ENCODE peak calls at places on chromosomes 12 and 14, in nine cellular contexts. S is aorta; I is A549; B is cardiac muscle cell; R is NCI-H345; J is stimulated activated CD4-positive, alpha-beta T cell treated with anti-CD3 and anti-CD28 coated beads, Interleukin-4, amount 100 ng/mL, for 48 hours; T is HFFc6; L is fibroblast of the conjunctiva; P is T-helper 1 cell. C is an unnamed sample.

GRCh38 chr12:30813741-30814687 is 59.3 kb upstream of the CAPRIN2 start:
- DNase-seq in J (no peak), I (no peak), L (no peak), B (no peak), P (no peak), R (no peak), T (no peak), S (no peak), C (no peak)

GRCh38 chr14:23360496-23360895 is 4.5 kb downstream of the EFS start:
- DNase-seq in T (no peak), J (no peak), L (no peak), S (no peak), I (peak; percentile 35), R (no peak), B (no peak), P (no peak), C (peak; percentile 63)

GRCh38 chr14:35897616-35898111 is 71.5 kb downstream of the BRMS1L start:
- DNase-seq in S (no peak), J (no peak), R (peak; percentile 83), B (peak; percentile 3), T (no peak), P (no peak), I (no peak), L (no peak), C (no peak)

GRCh38 chr12:90858261-90858660 is 96.7 kb downstream of the CCER1 start:
- DNase-seq in S (no peak), L (no peak), R (peak; percentile 81), I (no peak), T (no peak), P (no peak), B (peak; percentile 80), J (no peak), C (no peak)

GRCh38 chr12:104460041-104460757 is 3.5 kb downstream of the CHST11 start:
- DNase-seq in I (no peak), S (no peak), R (no peak), P (no peak), J (no peak), L (no peak), T (no peak), B (no peak), C (no peak)

GRCh38 chr14:92470215-92470614 is 43.4 kb upstream of the RIN3 start:
- DNase-seq in P (no peak), I (no peak), T (peak; percentile 86), S (no peak), L (no peak), J (no peak), R (no peak), B (no peak), C (no peak)

GRCh38 chr12:63916561-63917476 is 72.3 kb downstream of the SRGAP1 start:
- DNase-seq in B (no peak), J (no peak), I (no peak), T (peak; percentile 18), S (no peak), R (no peak), P (no peak), L (no peak), C (no peak)

GRCh38 chr14:28321475-28322244 is 444.9 kb upstream of the FOXG1 start:
- DNase-seq in S (no peak), J (no peak), L (no peak), P (no peak), R (no peak), T (no peak), B (no peak), I (peak; percentile 2), C (no peak)

GRCh38 chr12:14843425-14843887 is at the start of gene ART4:
- DNase-seq in L (no peak), P (no peak), B (no peak), S (peak; percentile 59), T (no peak), J (no peak), I (no peak), R (no peak), C (peak; percentile 9)

GRCh38 chr12:104303538-104304151 is at the start of gene EID3:
- DNase-seq in J (peak; percentile 90), B (peak; percentile 73), L (peak; percentile 46), I (peak; percentile 53), P (peak; percentile 89), S (peak; percentile 95), T (peak; percentile 67), R (no peak), C (peak; percentile 80)

GRCh38 chr14:104550340-104550848 is 29.2 kb upstream of the C14orf180 start:
- DNase-seq in P (no peak), S (no peak), I (no peak), R (no peak), L (no peak), J (no peak), T (no peak), B (no peak), C (peak; percentile 19)

GRCh38 chr14:71183856-71184255 is 276.6 kb downstream of the PCNX1 start:
- DNase-seq in S (no peak), R (peak; percentile 75), J (no peak), I (no peak), P (no peak), T (no peak), L (no peak), B (peak; percentile 74), C (peak; percentile 47)

GRCh38 chr12:90978117-90978770 is 23.3 kb upstream of the CCER1 start:
- DNase-seq in T (peak; percentile 79), B (peak; percentile 68), R (peak; percentile 44), P (peak; percentile 5), J (no peak), I (peak; percentile 28), L (peak; percentile 76), S (no peak), C (peak; percentile 32)

GRCh38 chr12:130764475-130765185 is 48.5 kb upstream of the RIMBP2 start:
- DNase-seq in B (peak; percentile 31), J (peak; percentile 38), R (peak; percentile 31), I (peak; percentile 26), T (peak; percentile 67), L (no peak), P (peak; percentile 33), S (no peak), C (no peak)

GRCh38 chr12:53645191-53645590 is 19.0 kb upstream of the ATF7 start:
- DNase-seq in P (no peak), I (no peak), R (no peak), J (no peak), T (peak; percentile 71), S (no peak), L (no peak), B (no peak), C (no peak)

GRCh38 chr14:58280954-58281787 is 17.2 kb upstream of the ARID4A start:
- DNase-seq in I (peak; percentile 28), R (no peak), S (peak; percentile 56), B (no peak), J (no peak), P (peak; percentile 53), T (peak; percentile 97), L (peak; percentile 69), C (peak; percentile 33)

GRCh38 chr12:93461503-93461902 is 5.8 kb upstream of the MRPL42 start:
- DNase-seq in S (no peak), R (no peak), I (no peak), P (no peak), B (no peak), T (no peak), L (no peak), J (no peak), C (no peak)

GRCh38 chr14:100144996-100145646 is 14.3 kb downstream of the DEGS2 start:
- DNase-seq in R (no peak), I (no peak), S (no peak), B (no peak), L (no peak), T (no peak), P (no peak), J (no peak), C (no peak)

GRCh38 chr14:40218282-40218941 is 786.2 kb upstream of the FBXO33 start:
- DNase-seq in J (no peak), R (no peak), P (no peak), S (no peak), L (no peak), T (no peak), B (no peak), I (no peak), C (no peak)

GRCh38 chr14:95021588-95021987 is 135.7 kb downstream of the DICER1 start:
- DNase-seq in J (no peak), L (no peak), T (no peak), R (no peak), P (no peak), I (no peak), S (no peak), B (no peak), C (no peak)

GRCh38 chr12:16605666-16606116 is 271 bp downstream of the LMO3 start:
- DNase-seq in L (no peak), R (peak; percentile 87), P (peak; percentile 0), B (peak; percentile 34), J (no peak), T (peak; percentile 7), S (no peak), I (no peak), C (peak; percentile 20)

GRCh38 chr12:117524806-117525205 is 163.4 kb upstream of the NOS1 start:
- DNase-seq in S (no peak), R (no peak), T (no peak), L (no peak), B (no peak), J (no peak), P (no peak), I (no peak), C (no peak)

GRCh38 chr12:58639323-58639934 is 280.9 kb downstream of the LRIG3 start:
- DNase-seq in R (peak; percentile 10), S (no peak), J (no peak), L (no peak), B (no peak), P (no peak), I (no peak), T (peak; percentile 46), C (no peak)

GRCh38 chr12:79658221-79658620 is 32.5 kb downstream of the PAWR start:
- DNase-seq in B (no peak), J (no peak), T (peak; percentile 17), L (peak; percentile 20), R (no peak), P (no peak), I (no peak), S (no peak), C (no peak)

GRCh38 chr12:53777936-53778644 is 26.3 kb upstream of the CISTR start:
- DNase-seq in T (no peak), P (no peak), L (no peak), J (no peak), B (no peak), I (no peak), R (no peak), S (no peak), C (no peak)

GRCh38 chr14:97625512-97625911 is 828.3 kb downstream of the VRK1 start:
- DNase-seq in J (no peak), T (no peak), S (no peak), P (no peak), I (no peak), B (no peak), R (peak; percentile 10), L (no peak), C (no peak)

GRCh38 chr12:59600174-59600573 is 4.3 kb downstream of the SLC16A7 start:
- DNase-seq in I (no peak), T (peak; percentile 17), B (no peak), J (no peak), L (no peak), P (no peak), S (no peak), R (no peak), C (no peak)

GRCh38 chr14:104800600-104801283 is at the start of gene ZBTB42:
- DNase-seq in R (peak; percentile 75), J (no peak), S (peak; percentile 75), I (no peak), L (no peak), T (peak; percentile 8), B (peak; percentile 77), P (peak; percentile 75), C (peak; percentile 89)

GRCh38 chr12:105076098-105076497 is 8.2 kb downstream of the ALDH1L2 start:
- DNase-seq in T (peak; percentile 63), B (no peak), R (no peak), P (no peak), I (no peak), S (no peak), J (no peak), L (no peak), C (no peak)

GRCh38 chr14:70995671-70996070 is 88.4 kb downstream of the PCNX1 start:
- DNase-seq in S (no peak), J (no peak), B (no peak), T (no peak), L (no peak), I (peak; percentile 10), R (no peak), P (no peak), C (no peak)

GRCh38 chr12:43131304-43131703 is 420.7 kb downstream of the ADAMTS20 start:
- DNase-seq in P (no peak), R (no peak), J (no peak), L (no peak), T (no peak), I (no peak), B (peak; percentile 28), S (no peak), C (no peak)